ENCODE peak calls at places on chromosomes 1 and 21, in seven cellular contexts. H, E, Q, U, V, K and P are unnamed samples.

GRCh38 chr1:110155878-110156522 is 5.7 kb downstream of the SLC6A17 start:
- DNase-seq in V (peak), K (peak), U (no peak), Q (peak), E (peak), H (peak), P (peak)

GRCh38 chr1:163131981-163132380 is 62.8 kb downstream of the RGS4 start:
- DNase-seq in Q (no peak), E (no peak), H (no peak), U (no peak), K (no peak), V (no peak), P (no peak)

GRCh38 chr1:31736675-31737074 is 27.5 kb downstream of the ADGRB2 start:
- DNase-seq in Q (no peak), V (no peak), U (no peak), K (peak), E (no peak), H (no peak), P (no peak)

GRCh38 chr1:6859415-6860343 is 74.4 kb downstream of the CAMTA1 start:
- DNase-seq in E (no peak), U (no peak), V (peak), Q (peak), K (no peak), H (peak), P (peak)

GRCh38 chr21:32147041-32147440 is 131.8 kb downstream of the MIS18A start:
- DNase-seq in Q (no peak), V (no peak), U (no peak), E (no peak), H (no peak), K (no peak), P (no peak)

GRCh38 chr1:205061227-205061626 is 18.2 kb downstream of the CNTN2 start:
- DNase-seq in H (no peak), K (no peak), V (no peak), U (no peak), Q (no peak), E (no peak), P (no peak)

GRCh38 chr1:33147997-33148314 is 33.9 kb downstream of the TRIM62 start:
- DNase-seq in H (no peak), Q (no peak), U (peak), E (no peak), K (no peak), V (no peak), P (peak)

GRCh38 chr1:21586926-21587601 is 77.8 kb downstream of the ALPL start:
- DNase-seq in E (peak), Q (peak), V (peak), H (peak), K (no peak), U (peak), P (peak)

GRCh38 chr1:30762152-30762930 is 4.8 kb upstream of the LAPTM5 start:
- DNase-seq in Q (no peak), E (no peak), V (no peak), U (no peak), H (no peak), K (no peak), P (no peak)

GRCh38 chr1:49229555-49229954 is 452.9 kb upstream of the BEND5 start:
- DNase-seq in K (no peak), H (no peak), V (no peak), E (no peak), Q (no peak), U (no peak), P (no peak)

GRCh38 chr1:19414490-19414889 is 70.8 kb downstream of the CAPZB start:
- DNase-seq in K (no peak), Q (no peak), U (no peak), H (no peak), E (no peak), V (no peak), P (peak)

GRCh38 chr1:216750031-216750627 is 26.9 kb upstream of the ESRRG start:
- DNase-seq in E (no peak), H (peak), K (peak), Q (peak), U (no peak), V (peak), P (peak)

GRCh38 chr1:153568367-153569099 is 2.9 kb upstream of the S100A2 start:
- DNase-seq in Q (peak), V (peak), U (peak), K (peak), E (peak), H (peak), P (peak)

GRCh38 chr1:11838349-11839272 is 9.0 kb downstream of the NPPA start:
- DNase-seq in U (peak), V (peak), E (peak), Q (peak), K (peak), H (peak), P (peak)

GRCh38 chr1:40067023-40067422 is 26.5 kb downstream of the CAP1 start:
- DNase-seq in Q (no peak), U (no peak), E (no peak), K (no peak), V (no peak), H (no peak), P (peak)

GRCh38 chr21:18970416-18970815 is 566.8 kb upstream of the TMPRSS15 start:
- DNase-seq in V (no peak), K (no peak), E (no peak), Q (no peak), U (no peak), H (no peak), P (no peak)

GRCh38 chr1:26861286-26861701 is 1.7 kb upstream of the SFN start:
- DNase-seq in U (peak), H (no peak), E (no peak), Q (no peak), K (no peak), V (no peak), P (peak)
- TF ChIP-seq CTCF in U (no peak), H (no peak), E (no peak), Q (peak), K (no peak), V (peak), P (peak)

GRCh38 chr1:934991-935750 is 11.4 kb downstream of the SAMD11 start:
- DNase-seq in V (no peak), Q (no peak), H (no peak), U (no peak), E (no peak), K (no peak), P (no peak)
- H3K4me3 ChIP-seq in V (no peak), Q (no peak), H (no peak), U (no peak), E (no peak), K (no peak), P (no peak)

DNA sequence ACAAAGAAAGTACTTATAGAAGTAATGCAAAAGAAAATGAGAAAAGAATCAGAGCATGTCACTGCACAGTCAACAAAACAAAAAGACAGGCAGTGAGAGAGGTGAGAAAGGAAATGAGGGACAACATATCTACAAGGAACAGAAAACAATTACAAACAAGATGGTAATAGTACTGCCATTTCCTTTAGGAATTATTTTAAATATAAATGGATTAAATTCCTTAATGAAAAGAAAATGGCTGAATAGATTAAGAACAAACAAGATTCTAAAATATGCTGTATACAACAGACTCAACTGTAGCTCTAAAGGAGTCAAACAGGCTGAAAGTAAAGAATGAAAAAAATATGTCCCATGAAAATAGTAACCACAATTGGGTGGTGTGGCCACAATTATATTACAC is 22.1 kb upstream of the ZNF124 start:
- DNase-seq in H (no peak), U (no peak), K (no peak), Q (no peak), E (no peak), V (no peak), P (no peak)
- TF ChIP-seq CTCF in H (no peak), U (no peak), K (no peak), Q (no peak), E (no peak), V (no peak), P (no peak)

GRCh38 chr1:198155253-198155652 is 1.5 kb upstream of the NEK7 start:
- DNase-seq in K (no peak), V (peak), Q (peak), H (no peak), E (no peak), U (no peak), P (peak)
- H3K4me3 ChIP-seq in K (no peak), V (no peak), Q (no peak), H (no peak), E (no peak), U (no peak), P (no peak)

GRCh38 chr1:167517535-167518330 is 596 bp downstream of the CD247 start:
- DNase-seq in H (no peak), E (no peak), U (no peak), K (no peak), Q (no peak), V (no peak), P (no peak)

GRCh38 chr1:167515893-167516321 is 2.4 kb downstream of the CD247 start:
- DNase-seq in Q (no peak), E (no peak), V (no peak), U (no peak), K (no peak), H (no peak), P (no peak)

GRCh38 chr1:167520711-167521206 is 2.4 kb upstream of the CD247 start:
- DNase-seq in K (no peak), U (no peak), Q (no peak), E (no peak), V (no peak), H (no peak), P (no peak)

GRCh38 chr1:167516404-167517388 is 1.6 kb downstream of the CD247 start:
- DNase-seq in Q (no peak), V (no peak), K (no peak), U (no peak), H (no peak), E (no peak), P (no peak)

DNA sequence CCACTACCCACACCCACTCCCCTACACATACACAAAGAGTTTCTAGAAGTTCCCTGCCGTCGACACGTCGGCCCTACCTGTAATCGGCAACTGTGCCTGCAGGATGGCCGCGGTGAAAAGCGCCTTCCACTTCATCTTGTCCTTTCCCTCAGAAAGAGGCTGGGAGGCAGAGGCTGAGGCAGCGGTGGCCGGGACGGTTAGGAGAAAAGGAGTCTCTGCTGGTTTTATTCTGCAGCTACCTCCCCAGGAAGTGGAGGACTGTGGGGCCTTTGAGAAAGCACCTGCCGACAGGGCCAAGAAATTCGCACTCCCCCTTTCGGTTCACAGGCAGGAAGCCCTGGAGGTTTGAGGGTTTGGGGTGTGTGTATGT is at the start of gene CD247:
- DNase-seq in K (no peak), E (no peak), Q (no peak), V (no peak), H (no peak), U (no peak), P (no peak)
- TF ChIP-seq CTCF in K (no peak), E (no peak), Q (no peak), V (no peak), H (no peak), U (no peak), P (no peak)